ENCODE peak calls at places on chromosomes 12 and 14, in six cellular contexts. U is ovary; G is endothelial cell; B is activated T-helper 1 cell treated with anti-CD3 and anti-CD28 coated beads, Interleukin-2, amount 50 U/mL, for 16 hours; A is stimulated activated CD4-positive, alpha-beta T cell treated with anti-CD3 and anti-CD28 coated beads, Interleukin-1b, Interleukin-23, amount 100 ng/mL, for 24 hours; Y is anterior cingulate cortex. Z is an unnamed sample.

GRCh38 chr12:27034607-27035293 is 12.4 kb downstream of the MED21 start:
- DNase-seq in G (no peak), Y (no peak), U (no peak), A (no peak), B (no peak), Z (no peak)

GRCh38 chr14:99884834-99885648 is 91.8 kb downstream of the EML1 start:
- DNase-seq in Y (no peak), G (peak), B (no peak), U (no peak), A (no peak), Z (peak)

GRCh38 chr14:24680516-24680915 is 46.5 kb upstream of the GZMB start:
- DNase-seq in U (no peak), A (no peak), Y (no peak), G (no peak), B (no peak), Z (no peak)

GRCh38 chr12:93668919-93669418 is 8.2 kb upstream of the CRADD start:
- DNase-seq in A (no peak), U (no peak), Y (no peak), G (no peak), B (no peak), Z (no peak)

GRCh38 chr14:103118019-103118662 is 5.1 kb upstream of the TNFAIP2 start:
- DNase-seq in A (no peak), U (peak), Y (peak), G (no peak), B (no peak), Z (no peak)

GRCh38 chr12:50882563-50882962 is 39.8 kb downstream of the TMPRSS12 start:
- DNase-seq in A (no peak), B (no peak), G (no peak), U (no peak), Y (no peak), Z (no peak)

GRCh38 chr14:75299064-75299463 is 20.4 kb downstream of the FOS start:
- DNase-seq in G (no peak), B (no peak), U (no peak), A (no peak), Y (no peak), Z (no peak)

GRCh38 chr14:56874375-56874774 is 64.1 kb upstream of the OTX2 start:
- DNase-seq in U (no peak), A (no peak), G (peak), Y (no peak), B (no peak), Z (no peak)

GRCh38 chr14:72948481-72949138 is 22.3 kb downstream of the DCAF4 start:
- DNase-seq in U (peak), G (peak), A (peak), Y (peak), B (peak), Z (no peak)

GRCh38 chr12:54193437-54193836 is 4.7 kb upstream of the SMUG1 start:
- DNase-seq in A (no peak), Y (no peak), U (no peak), B (no peak), G (no peak), Z (no peak)

GRCh38 chr12:51329742-51330141 is 5.8 kb upstream of the BIN2 start:
- DNase-seq in G (no peak), U (no peak), A (no peak), Y (no peak), B (no peak), Z (no peak)